ENCODE peak calls at places on chromosomes 12 and 14, in seven cellular contexts. Y is A549, Z is RWPE1, F is dorsolateral prefrontal cortex, K is mammary epithelial cell, I is Peyer's patch, N is suprapubic skin. G is an unnamed sample.

GRCh38 chr12:30546121-30546520 is 149.5 kb downstream of the IPO8 start:
- DNase-seq in Y (no peak), F (no peak), N (no peak), Z (no peak), K (peak; percentile 55), I (no peak), G (no peak)

GRCh38 chr14:36556811-36557433 is 25.5 kb downstream of the NKX2-8 start:
- DNase-seq in K (no peak), Y (peak; percentile 50), Z (peak; percentile 67), I (no peak), N (no peak), F (no peak), G (peak; percentile 56)

GRCh38 chr14:21136024-21136423 is 19.8 kb downstream of the OR5AU1 start:
- DNase-seq in Y (peak; percentile 50), N (no peak), K (no peak), I (no peak), F (no peak), Z (peak; percentile 49), G (peak; percentile 41)

GRCh38 chr12:2783936-2784600 is 10.7 kb upstream of the FKBP4 start:
- DNase-seq in Y (peak; percentile 68), N (peak; percentile 78), K (peak; percentile 18), Z (peak; percentile 51), F (peak; percentile 58), I (peak; percentile 67), G (peak; percentile 70)

GRCh38 chr14:100656996-100657395 is 69.7 kb upstream of the DLK1 start:
- DNase-seq in I (no peak), F (no peak), N (no peak), Z (no peak), K (no peak), Y (no peak), G (no peak)

GRCh38 chr12:53998174-53998899 is 1.6 kb upstream of the HOXC9 start:
- DNase-seq in I (no peak), Z (no peak), N (no peak), K (no peak), Y (no peak), F (no peak), G (no peak)

GRCh38 chr14:93951798-93952540 is 24.4 kb downstream of the ASB2 start:
- DNase-seq in Y (no peak), F (no peak), Z (no peak), K (no peak), N (no peak), I (no peak), G (peak; percentile 8)

GRCh38 chr12:12722351-12723146 is 5.4 kb downstream of the CDKN1B start:
- DNase-seq in K (peak; percentile 70), Z (no peak), N (no peak), Y (peak; percentile 17), F (no peak), I (no peak), G (peak; percentile 56)

GRCh38 chr12:4812621-4813327 is 92.6 kb downstream of the GALNT8 start:
- DNase-seq in K (no peak), F (no peak), Z (no peak), I (no peak), Y (no peak), N (no peak), G (no peak)

GRCh38 chr12:106773286-106773685 is 1.2 kb upstream of the RIC8B start:
- DNase-seq in I (no peak), K (no peak), Z (no peak), Y (no peak), N (no peak), F (no peak), G (no peak)

GRCh38 chr14:100525615-100526014 is 61.6 kb downstream of the BEGAIN start:
- DNase-seq in K (no peak), F (peak; percentile 18), Z (no peak), I (peak; percentile 31), N (peak; percentile 67), Y (no peak), G (no peak)

GRCh38 chr12:63764481-63764880 is 15.2 kb upstream of the RXYLT1 start:
- DNase-seq in Z (no peak), K (no peak), I (no peak), N (no peak), Y (no peak), F (no peak), G (no peak)

GRCh38 chr14:106802413-106803364 is 1276.3 kb downstream of the TMEM121 start:
- DNase-seq in F (no peak), K (no peak), Z (no peak), Y (peak; percentile 16), N (no peak), I (peak; percentile 61), G (no peak)

GRCh38 chr14:36268957-36269734 is 51.3 kb downstream of the MBIP start:
- DNase-seq in K (no peak), Y (no peak), Z (no peak), N (no peak), F (no peak), I (no peak), G (no peak)

GRCh38 chr12:15323530-15323929 is 1.2 kb downstream of the PTPRO start:
- DNase-seq in Y (no peak), I (no peak), F (no peak), Z (peak; percentile 13), K (peak; percentile 19), N (no peak), G (no peak)

GRCh38 chr12:49909826-49910225 is 6.1 kb upstream of the FAIM2 start:
- DNase-seq in I (no peak), K (peak; percentile 74), N (no peak), F (no peak), Z (peak; percentile 70), Y (no peak), G (no peak)

GRCh38 chr12:95231190-95231589 is 13.6 kb downstream of the VEZT start:
- DNase-seq in F (no peak), I (no peak), Z (peak; percentile 12), N (no peak), Y (peak; percentile 62), K (no peak), G (peak; percentile 34)

GRCh38 chr14:96512602-96513397 is 10.6 kb downstream of the PAPOLA start:
- DNase-seq in I (no peak), F (no peak), Z (no peak), Y (no peak), N (no peak), K (peak; percentile 6), G (no peak)

GRCh38 chr12:78249578-78249977 is 418.9 kb downstream of the NAV3 start:
- DNase-seq in Z (no peak), I (no peak), F (no peak), N (no peak), K (no peak), Y (no peak), G (no peak)

GRCh38 chr14:52080817-52081755 is 12.2 kb upstream of the NID2 start:
- DNase-seq in Y (peak; percentile 14), N (no peak), Z (no peak), F (no peak), I (no peak), K (peak; percentile 82), G (peak; percentile 96)

GRCh38 chr14:36818794-36819384 is 157.2 kb downstream of the PAX9 start:
- DNase-seq in N (no peak), K (peak; percentile 21), Y (no peak), F (no peak), I (no peak), Z (peak; percentile 8), G (peak; percentile 57)

GRCh38 chr12:108320503-108321293 is 18.4 kb downstream of the CMKLR1 start:
- DNase-seq in N (no peak), I (no peak), F (no peak), Z (no peak), Y (no peak), K (no peak), G (no peak)

GRCh38 chr12:106429043-106429552 is 71.5 kb downstream of the POLR3B start:
- DNase-seq in K (no peak), N (no peak), Z (no peak), F (no peak), Y (no peak), I (no peak), G (no peak)

GRCh38 chr14:77926942-77927341 is 127.0 kb downstream of the ADCK1 start:
- DNase-seq in I (no peak), K (no peak), Z (no peak), N (no peak), Y (no peak), F (no peak), G (no peak)
- H3K27ac ChIP-seq in I (no peak overlapping the region), K (no peak overlapping the region), Z (no peak overlapping the region), N (no peak overlapping the region), Y (no peak overlapping the region), F (no peak overlapping the region), G (no peak overlapping the region)

DNA sequence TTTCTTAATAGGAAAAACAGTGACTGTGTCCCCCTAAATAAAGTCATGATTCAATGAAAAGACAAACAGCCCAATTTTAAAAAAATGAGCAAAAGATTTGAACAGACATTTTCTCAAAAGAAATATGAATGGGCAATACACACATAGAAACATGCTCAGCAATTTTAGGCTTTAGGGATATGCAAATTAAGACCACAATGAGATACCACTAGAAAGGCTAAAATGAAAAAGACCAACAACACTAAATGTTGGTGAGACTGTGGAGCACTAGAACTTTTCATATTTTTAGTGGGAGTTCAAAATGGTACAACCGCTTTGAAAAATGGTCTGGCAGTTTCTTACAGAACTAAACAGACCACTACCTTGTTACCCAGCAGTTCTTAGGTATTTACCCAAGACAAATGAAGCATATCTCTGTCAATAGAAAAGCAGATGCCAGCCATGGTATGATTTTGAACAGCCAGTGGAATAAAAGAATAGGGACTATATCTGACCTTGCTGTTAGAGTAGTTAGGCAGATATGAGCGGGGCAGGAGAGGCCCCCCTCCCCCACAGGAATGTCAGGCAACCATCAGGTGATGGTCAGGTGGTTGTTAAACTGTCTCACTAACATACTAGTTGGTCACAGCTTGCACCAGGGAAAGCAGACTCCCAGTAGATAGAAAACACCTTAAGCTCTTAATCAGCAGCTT is 108.8 kb downstream of the PRKCH start:
- DNase-seq in K (no peak), F (no peak), Y (no peak), Z (no peak), I (no peak), N (no peak), G (no peak)
- H3K27ac ChIP-seq in K (no peak overlapping the region), F (no peak overlapping the region), Y (no peak overlapping the region), Z (no peak overlapping the region), I (no peak overlapping the region), N (no peak overlapping the region), G (no peak overlapping the region)

DNA sequence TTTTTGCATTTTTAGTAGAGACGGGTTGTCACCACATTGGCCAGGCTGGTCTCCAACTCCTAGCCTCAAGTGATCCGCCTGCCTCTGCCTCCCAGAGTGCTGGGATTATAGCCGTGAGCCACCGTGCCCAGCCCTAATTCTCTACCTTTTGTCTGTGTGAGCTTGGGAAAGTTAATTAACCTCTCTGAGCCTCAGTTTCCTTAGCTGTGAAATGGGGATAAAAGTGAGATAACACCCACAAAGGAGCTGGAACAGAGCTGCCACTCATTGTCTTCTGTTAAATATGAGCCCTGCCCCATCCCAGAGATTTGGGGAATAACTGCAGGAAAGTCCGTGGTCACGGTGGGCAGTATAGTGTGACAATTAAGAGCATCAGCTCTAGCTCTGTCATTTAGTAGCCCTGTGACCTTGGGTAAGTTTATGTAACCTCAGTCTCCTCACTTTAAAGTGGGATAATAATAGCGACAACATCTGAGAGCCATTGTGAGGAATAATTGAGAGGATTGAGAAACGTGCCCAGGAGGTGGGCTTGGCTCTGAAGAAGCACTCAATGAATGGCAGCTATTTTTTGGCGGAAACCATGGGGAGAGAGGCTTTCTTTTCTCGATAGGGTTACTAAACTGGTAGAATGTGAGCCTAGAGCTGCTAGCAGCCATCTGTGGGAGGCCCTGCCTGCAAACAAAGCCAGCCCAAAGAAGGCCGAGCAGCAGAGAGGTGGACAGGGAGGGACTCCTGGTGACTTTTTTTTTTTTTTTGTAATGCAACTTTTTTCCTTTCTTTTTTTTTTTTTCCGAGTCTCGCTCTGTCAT is 60.8 kb upstream of the MED13L start:
- DNase-seq in K (no peak), N (no peak), I (no peak), F (no peak), Z (no peak), Y (no peak), G (no peak)
- H3K27ac ChIP-seq in K (no peak overlapping the region), N (no peak overlapping the region), I (no peak overlapping the region), F (no peak overlapping the region), Z (no peak overlapping the region), Y (no peak overlapping the region), G (no peak overlapping the region)

GRCh38 chr14:22554706-22555572 is 34.1 kb downstream of the DAD1 start:
- DNase-seq in K (no peak), I (no peak), Y (no peak), Z (no peak), F (no peak), N (no peak), G (no peak)
- H3K27ac ChIP-seq in K (no peak overlapping the region), I (peak overlapping the region; percentile 86), Y (no peak overlapping the region), Z (peak overlapping the region; percentile 90), F (no peak overlapping the region), N (no peak overlapping the region), G (no peak overlapping the region)

G was measured in GM23248.